ENCODE peak calls at places on chromosomes 3 and 15, in seven cellular contexts. K is endothelial cell of umbilical vein, G is caudate nucleus, I is tibial artery, U is T-helper 9 cell, Y is cardiac muscle cell, X is ureter. N is an unnamed sample.

GRCh38 chr3:120428904-120429303 is 21.9 kb downstream of the FSTL1 start:
- DNase-seq in K (no peak), G (no peak), Y (no peak), U (no peak), I (no peak), X (no peak), N (no peak)

GRCh38 chr15:77037475-77038209 is 33.3 kb downstream of the TSPAN3 start:
- DNase-seq in G (no peak), K (no peak), Y (no peak), I (peak), X (peak), U (no peak), N (peak)

GRCh38 chr3:20041197-20041780 is 1.0 kb downstream of the KAT2B start:
- DNase-seq in X (peak), K (peak), U (peak), G (peak), Y (peak), I (peak), N (peak)

GRCh38 chr3:97930018-97930417 is 42.2 kb downstream of the RIOX2 start:
- DNase-seq in X (no peak), K (no peak), Y (no peak), G (no peak), U (no peak), I (no peak), N (no peak)

GRCh38 chr15:85658816-85659215 is 135.9 kb downstream of the KLHL25 start:
- DNase-seq in G (no peak), X (no peak), U (no peak), I (no peak), K (no peak), Y (no peak), N (no peak)

GRCh38 chr3:181948286-181948685 is 236.6 kb downstream of the SOX2 start:
- DNase-seq in G (no peak), Y (no peak), X (no peak), U (no peak), I (no peak), K (no peak), N (no peak)

GRCh38 chr3:117746091-117746490 is 1036.5 kb downstream of the TUSC7 start:
- DNase-seq in I (no peak), K (no peak), U (no peak), X (no peak), G (no peak), Y (no peak), N (no peak)

GRCh38 chr15:74464216-74464615 is 3.3 kb upstream of the UBL7 start:
- DNase-seq in I (peak), G (no peak), K (no peak), Y (no peak), U (no peak), X (no peak), N (no peak)

GRCh38 chr3:134449277-134449676 is 36.5 kb downstream of the ANAPC13 start:
- DNase-seq in G (peak), I (peak), X (no peak), U (no peak), K (peak), Y (peak), N (no peak)

GRCh38 chr3:76021376-76021775 is 236.0 kb upstream of the ZNF717 start:
- DNase-seq in G (no peak), U (no peak), I (no peak), Y (no peak), K (no peak), X (no peak), N (no peak)

GRCh38 chr3:171347017-171347979 is 112.9 kb downstream of the TNIK start:
- DNase-seq in X (no peak), I (no peak), K (peak), Y (peak), U (no peak), G (no peak), N (no peak)

GRCh38 chr15:60648928-60649679 is 170.2 kb upstream of the ICE2 start:
- DNase-seq in Y (no peak), K (no peak), G (no peak), U (no peak), X (no peak), I (no peak), N (no peak)

GRCh38 chr3:127005864-127006500 is 23.1 kb downstream of the PLXNA1 start:
- DNase-seq in U (no peak), X (no peak), K (no peak), I (no peak), G (no peak), Y (no peak), N (no peak)

GRCh38 chr3:177320765-177321247 is 123.5 kb upstream of the TBL1XR1 start:
- DNase-seq in K (peak), Y (peak), G (no peak), U (no peak), X (no peak), I (no peak), N (no peak)

GRCh38 chr3:47612178-47612577 is 33.5 kb upstream of the CSPG5 start:
- DNase-seq in U (no peak), G (no peak), X (no peak), Y (no peak), I (no peak), K (peak), N (no peak)

GRCh38 chr3:31456373-31456772 is 76.4 kb upstream of the STT3B start:
- DNase-seq in I (peak), U (no peak), K (no peak), G (no peak), X (no peak), Y (no peak), N (no peak)

GRCh38 chr15:100986158-100986896 is 67.2 kb downstream of the LRRK1 start:
- DNase-seq in X (no peak), U (no peak), Y (no peak), G (no peak), K (no peak), I (no peak), N (no peak)

GRCh38 chr3:66656608-66657007 is 155.8 kb upstream of the LRIG1 start:
- DNase-seq in Y (no peak), K (no peak), I (no peak), G (no peak), X (no peak), U (no peak), N (no peak)

GRCh38 chr3:14465425-14465824 is 63.0 kb downstream of the SLC6A6 start:
- DNase-seq in U (no peak), G (no peak), Y (no peak), K (no peak), X (no peak), I (no peak), N (no peak)

GRCh38 chr15:101372149-101372577 is 77.1 kb upstream of the SNRPA1 start:
- DNase-seq in Y (no peak), K (no peak), G (no peak), I (peak), U (no peak), X (no peak), N (peak)

GRCh38 chr15:30670056-30670455 is 44.1 kb downstream of the ARHGAP11B start:
- DNase-seq in K (peak), X (no peak), I (no peak), G (no peak), Y (no peak), U (no peak), N (no peak)

GRCh38 chr3:147887797-147888196 is 478.6 kb downstream of the ZIC1 start:
- DNase-seq in K (no peak), G (no peak), U (no peak), Y (no peak), I (no peak), X (no peak), N (no peak)

GRCh38 chr3:52140792-52141191 is 13.4 kb downstream of the POC1A start:
- DNase-seq in Y (no peak), G (no peak), K (no peak), U (no peak), X (no peak), I (no peak), N (no peak)

GRCh38 chr15:45550436-45550835 is 27.9 kb upstream of the SLC30A4 start:
- DNase-seq in U (no peak), X (no peak), Y (no peak), I (no peak), K (no peak), G (no peak), N (no peak)

GRCh38 chr3:143843607-143844006 is 4.7 kb downstream of the SLC9A9 start:
- DNase-seq in Y (no peak), U (no peak), X (no peak), G (no peak), I (no peak), K (no peak), N (no peak)

GRCh38 chr3:147393261-147393964 is 12.9 kb downstream of the ZIC4 start:
- DNase-seq in Y (peak), X (no peak), U (no peak), I (no peak), K (no peak), G (peak), N (peak)

GRCh38 chr3:2150576-2150975 is 51.9 kb downstream of the CNTN4 start:
- DNase-seq in K (no peak), U (no peak), X (no peak), G (no peak), Y (no peak), I (no peak), N (no peak)

GRCh38 chr15:41465822-41466421 is 27.8 kb upstream of the ITPKA start:
- DNase-seq in X (no peak), K (peak), U (no peak), I (no peak), Y (peak), G (no peak), N (no peak)

GRCh38 chr15:59999558-60000112 is 4.5 kb upstream of the FOXB1 start:
- DNase-seq in U (no peak), K (no peak), Y (no peak), G (no peak), X (no peak), I (no peak), N (no peak)

GRCh38 chr3:4722103-4722502 is 229.0 kb downstream of the ITPR1 start:
- DNase-seq in G (no peak), Y (peak), X (peak), U (no peak), K (peak), I (no peak), N (no peak)

GRCh38 chr15:69888406-69888805 is 209.3 kb downstream of the TLE3 start:
- DNase-seq in G (no peak), X (no peak), I (no peak), Y (no peak), U (no peak), K (no peak), N (no peak)

GRCh38 chr15:88431441-88431840 is 35.7 kb downstream of the MRPL46 start:
- DNase-seq in I (no peak), U (no peak), Y (no peak), X (no peak), G (no peak), K (no peak), N (no peak)